ENCODE peak calls at places on chromosomes 11 and 22, in six cellular contexts. E, F, W, Y, M and I are unnamed samples.

GRCh38 chr11:11027271-11027670 is 169.4 kb upstream of the ZBED5 start:
- DNase-seq in E (no peak), F (no peak), W (no peak), Y (peak; percentile 61), M (no peak), I (no peak)

GRCh38 chr11:36002196-36002595 is 58.3 kb downstream of the LDLRAD3 start:
- DNase-seq in E (no peak), F (no peak), W (peak; percentile 75), Y (no peak), M (no peak), I (no peak)

GRCh38 chr22:17368727-17369552 is at the start of gene CECR2:
- DNase-seq in E (no peak), F (peak; percentile 41), W (no peak), Y (peak; percentile 20), M (peak; percentile 9), I (no peak)

GRCh38 chr22:45225732-45226560 is 14.7 kb downstream of the KIAA0930 start:
- DNase-seq in E (no peak), F (no peak), W (no peak), Y (no peak), M (no peak), I (no peak)

GRCh38 chr11:71428861-71429435 is 19.2 kb downstream of the DHCR7 start:
- DNase-seq in E (no peak), F (no peak), W (no peak), Y (no peak), M (no peak), I (no peak)

GRCh38 chr11:63445720-63446119 is 45.2 kb downstream of the PLAAT5 start:
- DNase-seq in E (no peak), F (no peak), W (no peak), Y (peak; percentile 29), M (no peak), I (no peak)

GRCh38 chr11:84022221-84022620 is 736.1 kb upstream of the CCDC90B start:
- DNase-seq in E (no peak), F (no peak), W (no peak), Y (peak; percentile 9), M (no peak), I (no peak)

GRCh38 chr22:30159561-30160353 is 79.5 kb downstream of the HORMAD2 start:
- DNase-seq in E (no peak), F (no peak), W (peak; percentile 3), Y (peak; percentile 82), M (peak; percentile 20), I (no peak)

GRCh38 chr11:3169235-3169951 is 4.3 kb upstream of the OSBPL5 start:
- DNase-seq in E (no peak), F (no peak), W (peak; percentile 61), Y (peak; percentile 82), M (no peak), I (no peak)

GRCh38 chr22:25718109-25718830 is 23.7 kb upstream of the MYO18B start:
- DNase-seq in E (no peak), F (no peak), W (no peak), Y (no peak), M (no peak), I (no peak)

GRCh38 chr11:69476715-69477025 is 4.8 kb upstream of the LINC01488 start:
- DNase-seq in E (no peak), F (no peak), W (no peak), Y (no peak), M (no peak), I (no peak)

DNA sequence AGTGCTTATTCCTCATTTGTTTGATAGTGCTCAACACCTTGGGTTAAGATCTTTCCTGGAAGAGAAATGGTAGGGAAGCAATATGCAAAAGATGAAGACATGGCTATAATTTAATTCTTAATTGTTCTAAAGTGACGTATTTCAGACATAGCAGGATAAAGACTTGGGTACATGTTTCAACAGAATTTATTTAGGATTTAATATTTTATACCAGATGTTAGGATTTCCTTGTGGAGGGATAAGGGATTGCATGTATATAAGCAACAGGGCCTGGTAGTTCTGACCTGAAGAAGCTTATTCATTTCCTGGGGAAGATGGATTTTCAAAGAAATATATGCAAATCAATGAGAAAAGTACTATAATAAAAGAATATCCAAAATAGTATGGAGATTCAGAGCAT is 163.8 kb downstream of the FAT3 start:
- DNase-seq in E (no peak), F (no peak), W (no peak), Y (no peak), M (no peak), I (no peak)
- TF ChIP-seq CTCF in E (no peak), F (no peak), W (no peak), Y (no peak), M (no peak), I (no peak)

DNA sequence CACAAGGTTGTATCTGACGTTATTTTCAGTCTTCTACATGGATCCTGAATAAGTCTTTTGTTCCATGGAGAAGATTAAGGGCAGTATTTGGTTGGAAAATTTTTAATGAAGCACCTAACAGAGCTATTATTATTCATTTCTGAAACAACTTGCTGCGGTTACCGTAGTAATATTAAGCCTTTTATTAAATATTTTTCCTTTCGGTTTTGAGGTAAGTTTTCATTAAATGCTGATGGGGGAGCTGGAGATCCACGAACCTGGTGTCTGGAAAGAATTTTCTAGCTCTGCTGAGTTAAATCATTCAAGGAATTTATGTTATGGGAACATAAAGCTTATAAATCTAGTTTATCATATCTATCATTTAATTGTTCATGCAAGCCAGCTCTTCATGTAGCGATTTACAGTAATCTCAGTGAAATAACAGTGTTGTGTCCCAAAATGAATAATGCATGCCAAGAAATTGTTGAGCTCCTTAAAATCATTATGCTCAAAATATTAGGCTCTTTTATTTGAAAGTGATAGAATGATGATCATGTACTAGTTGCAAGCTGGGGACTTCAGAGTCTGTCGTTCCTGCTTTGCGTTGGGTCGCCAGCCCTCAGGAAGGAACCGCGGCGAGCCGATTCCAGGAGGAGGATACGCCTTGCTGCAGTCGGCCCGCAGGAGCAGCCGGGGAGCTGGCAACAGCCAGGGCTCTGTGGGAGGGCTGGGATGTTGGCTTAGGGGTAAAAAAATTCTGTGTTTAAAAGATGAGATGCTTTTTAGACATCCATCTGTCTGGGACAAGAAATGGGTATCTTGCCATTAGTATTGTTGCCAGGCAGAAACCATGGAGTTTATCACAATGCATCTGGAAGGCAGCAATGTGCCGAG is 83.1 kb downstream of the TBC1D22A start:
- DNase-seq in E (no peak), F (no peak), W (peak; percentile 76), Y (peak; percentile 73), M (no peak), I (no peak)
- TF ChIP-seq CTCF in E (no peak), F (no peak), W (peak; percentile 22), Y (peak; percentile 56), M (no peak), I (no peak)

GRCh38 chr11:112440518-112440917 is 179.9 kb upstream of the PLET1 start:
- DNase-seq in E (no peak), F (no peak), W (no peak), Y (no peak), M (no peak), I (no peak)
- TF ChIP-seq CTCF in E (no peak), F (no peak), W (peak; percentile 18), Y (no peak), M (no peak), I (no peak)

DNA sequence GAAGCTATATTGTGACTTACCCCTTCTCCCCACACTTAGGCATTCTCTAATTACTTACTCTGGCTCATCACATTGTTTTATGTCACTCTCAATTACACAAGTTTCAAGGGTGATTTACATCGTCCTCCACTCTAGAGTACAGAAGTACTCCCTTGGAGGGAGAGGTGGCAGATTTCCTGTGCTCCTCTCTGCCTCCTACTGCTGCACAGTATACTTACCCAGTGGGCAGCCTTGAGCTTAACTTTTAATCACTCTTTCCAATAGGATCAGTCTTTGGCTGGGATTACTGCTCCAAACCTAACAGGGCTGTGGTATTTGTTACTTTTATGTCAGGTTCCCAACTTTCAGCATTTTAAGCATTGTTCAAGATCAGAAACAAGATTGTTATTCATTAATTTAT is 211.5 kb downstream of the AASDHPPT start:
- DNase-seq in E (no peak), F (no peak), W (no peak), Y (no peak), M (no peak), I (no peak)
- TF ChIP-seq CTCF in E (no peak), F (no peak), W (no peak), Y (no peak), M (no peak), I (no peak)